ENCODE peak calls at places on chromosome 19, in four cellular contexts. One of them, this sample, is unnamed.

GRCh38 chr19:7733376-7733775 is 1.5 kb upstream of the CLEC4G start:
- DNase-seq in H1: no peak
- DNase-seq in GM12878: no peak
- DNase-seq in HepG2: no peak
- DNase-seq in this sample: no peak

GRCh38 chr19:6811906-6812305 is 39.4 kb downstream of the VAV1 start:
- DNase-seq in H1: no peak
- DNase-seq in GM12878: peak; percentile 12
- DNase-seq in HepG2: peak; percentile 31
- DNase-seq in this sample: peak; percentile 61

GRCh38 chr19:18164072-18164471 is 9.5 kb upstream of the IFI30 start:
- DNase-seq in H1: no peak
- DNase-seq in GM12878: no peak
- DNase-seq in HepG2: no peak
- DNase-seq in this sample: no peak

GRCh38 chr19:15154002-15154612 is 46.7 kb downstream of the NOTCH3 start:
- DNase-seq in H1: no peak
- DNase-seq in GM12878: no peak
- DNase-seq in HepG2: peak; percentile 49
- DNase-seq in this sample: peak; percentile 55

GRCh38 chr19:11338569-11339253 is 746 bp downstream of the RAB3D start:
- DNase-seq in H1: no peak
- DNase-seq in GM12878: no peak
- DNase-seq in HepG2: no peak
- DNase-seq in this sample: no peak

GRCh38 chr19:18701250-18701608 is 17.7 kb downstream of the CRTC1 start:
- DNase-seq in H1: no peak
- DNase-seq in GM12878: no peak
- DNase-seq in HepG2: no peak
- DNase-seq in this sample: no peak

GRCh38 chr19:15294591-15294990 is 37.7 kb downstream of the BRD4 start:
- DNase-seq in H1: no peak
- DNase-seq in GM12878: no peak
- DNase-seq in HepG2: no peak
- DNase-seq in this sample: no peak

GRCh38 chr19:7104783-7105447 is 35.4 kb downstream of the ZNF557 start:
- DNase-seq in H1: no peak
- DNase-seq in GM12878: peak; percentile 40
- DNase-seq in HepG2: no peak
- DNase-seq in this sample: no peak

GRCh38 chr19:14400913-14401312 is 18.2 kb downstream of the DDX39A start:
- DNase-seq in H1: no peak
- DNase-seq in GM12878: peak; percentile 49
- DNase-seq in HepG2: no peak
- DNase-seq in this sample: no peak

GRCh38 chr19:55857149-55857548 is 20.8 kb downstream of the NLRP4 start:
- DNase-seq in H1: no peak
- DNase-seq in GM12878: peak; percentile 70
- DNase-seq in HepG2: no peak
- DNase-seq in this sample: no peak

GRCh38 chr19:13146763-13147563 is 3.2 kb downstream of the STX10 start:
- DNase-seq in H1: no peak
- DNase-seq in GM12878: no peak
- DNase-seq in HepG2: no peak
- DNase-seq in this sample: no peak

GRCh38 chr19:41548954-41549688 is 26.8 kb upstream of the CEACAM21 start:
- DNase-seq in H1: no peak
- DNase-seq in GM12878: no peak
- DNase-seq in HepG2: no peak
- DNase-seq in this sample: no peak

GRCh38 chr19:38658462-38659306 is 11.2 kb downstream of the ACTN4 start:
- DNase-seq in H1: no peak
- DNase-seq in GM12878: no peak
- DNase-seq in HepG2: peak; percentile 95
- DNase-seq in this sample: no peak

GRCh38 chr19:10277795-10278583 is 7.1 kb downstream of the ICAM1 start:
- DNase-seq in H1: no peak
- DNase-seq in GM12878: no peak
- DNase-seq in HepG2: no peak
- DNase-seq in this sample: no peak

GRCh38 chr19:55909801-55910200 is 22.3 kb downstream of the NLRP13 start:
- DNase-seq in H1: no peak
- DNase-seq in GM12878: no peak
- DNase-seq in HepG2: no peak
- DNase-seq in this sample: no peak

GRCh38 chr19:18920400-18920799 is 885 bp downstream of the DDX49 start:
- DNase-seq in H1: no peak
- DNase-seq in GM12878: no peak
- DNase-seq in HepG2: no peak
- DNase-seq in this sample: no peak

GRCh38 chr19:10766681-10767201 is 48.9 kb downstream of the DNM2 start:
- DNase-seq in H1: no peak
- DNase-seq in GM12878: no peak
- DNase-seq in HepG2: no peak
- DNase-seq in this sample: no peak

GRCh38 chr19:41398603-41399002 is 985 bp downstream of the BCKDHA start:
- DNase-seq in H1: no peak
- DNase-seq in GM12878: no peak
- DNase-seq in HepG2: no peak
- DNase-seq in this sample: no peak

GRCh38 chr19:46608581-46609345 is 7.6 kb downstream of the CALM3 start:
- DNase-seq in H1: no peak
- DNase-seq in GM12878: no peak
- DNase-seq in HepG2: no peak
- DNase-seq in this sample: peak; percentile 2

GRCh38 chr19:46610413-46610775 is 9.3 kb downstream of the CALM3 start:
- DNase-seq in H1: no peak
- DNase-seq in GM12878: no peak
- DNase-seq in HepG2: no peak
- DNase-seq in this sample: no peak

GRCh38 chr19:46609511-46610412 is 8.6 kb downstream of the CALM3 start:
- DNase-seq in H1: no peak
- DNase-seq in GM12878: no peak
- DNase-seq in HepG2: no peak
- DNase-seq in this sample: no peak

GRCh38 chr19:46611791-46612190 is 10.7 kb downstream of the CALM3 start:
- DNase-seq in H1: no peak
- DNase-seq in GM12878: no peak
- DNase-seq in HepG2: no peak
- DNase-seq in this sample: no peak

GRCh38 chr19:46610851-46611770 is 10.0 kb downstream of the CALM3 start:
- DNase-seq in H1: no peak
- DNase-seq in GM12878: no peak
- DNase-seq in HepG2: no peak
- DNase-seq in this sample: no peak
- TF ChIP-seq SP1 in H1: no peak
- TF ChIP-seq SP1 in GM12878: no peak
- TF ChIP-seq SP1 in HepG2: no peak
- TF ChIP-seq SP1 in this sample: no peak

GRCh38 chr19:29084266-29084665 is 128.7 kb downstream of the UQCRFS1 start:
- DNase-seq in H1: no peak
- DNase-seq in GM12878: no peak
- DNase-seq in HepG2: no peak
- DNase-seq in this sample: peak; percentile 26
- TF ChIP-seq SUZ12 in H1: no peak
- TF ChIP-seq SUZ12 in GM12878: no peak
- TF ChIP-seq SUZ12 in HepG2: no peak
- TF ChIP-seq SUZ12 in this sample: no peak

DNA sequence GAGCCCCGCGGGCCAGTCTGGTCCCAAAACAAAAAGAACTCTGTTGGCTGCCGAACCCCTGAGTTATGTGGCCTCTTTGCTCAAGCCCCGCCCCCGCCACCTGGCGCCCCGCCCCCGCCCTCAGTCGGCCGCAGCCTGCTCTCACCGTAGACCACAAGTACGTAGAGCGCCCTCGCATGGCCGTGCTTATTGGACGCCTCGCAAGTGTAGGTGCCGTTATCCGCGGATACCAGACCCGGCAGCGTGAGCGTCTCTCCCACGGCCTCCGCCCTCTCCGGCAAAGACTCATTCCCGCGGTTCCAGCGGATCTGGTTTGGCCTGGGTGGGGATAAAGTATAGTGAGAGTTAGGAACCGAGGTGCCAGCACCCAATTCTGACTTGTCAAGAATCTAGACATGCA is 5.5 kb upstream of the ZNF428 start:
- DNase-seq in H1: no peak
- DNase-seq in GM12878: no peak
- DNase-seq in HepG2: no peak
- DNase-seq in this sample: no peak
- TF ChIP-seq SP1 in H1: no peak
- TF ChIP-seq SP1 in GM12878: no peak
- TF ChIP-seq SP1 in HepG2: no peak
- TF ChIP-seq SP1 in this sample: no peak

GRCh38 chr19:4866595-4867424 is 657 bp downstream of the PLIN3 start:
- DNase-seq in H1: no peak
- DNase-seq in GM12878: no peak
- DNase-seq in HepG2: peak; percentile 34
- DNase-seq in this sample: no peak
- TF ChIP-seq SUZ12 in H1: no peak
- TF ChIP-seq SUZ12 in GM12878: no peak
- TF ChIP-seq SUZ12 in HepG2: no peak
- TF ChIP-seq SUZ12 in this sample: no peak

GRCh38 chr19:54682306-54682705 is 19.5 kb downstream of the LILRB4 start:
- DNase-seq in H1: no peak
- DNase-seq in GM12878: no peak
- DNase-seq in HepG2: no peak
- DNase-seq in this sample: no peak

DNA sequence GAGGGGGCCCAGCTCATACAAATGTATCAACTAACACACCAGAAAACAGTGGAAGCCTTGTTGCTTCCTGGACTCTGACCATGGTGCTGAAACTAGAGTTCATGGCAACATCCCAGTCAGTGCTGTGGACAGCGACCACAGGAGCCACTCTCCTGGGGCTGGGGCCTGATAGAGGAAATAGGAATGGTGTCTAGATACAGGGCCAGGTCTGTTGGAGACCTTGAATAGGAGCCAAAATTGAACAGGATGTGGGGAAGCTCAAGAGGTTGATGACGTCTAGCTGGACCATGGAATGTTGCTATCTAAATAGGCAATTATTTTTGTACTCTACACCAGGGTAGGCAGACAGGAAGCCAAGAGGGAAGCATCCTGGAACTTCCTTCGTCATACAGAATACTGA is 21.8 kb downstream of the LILRB4 start:
- DNase-seq in H1: no peak
- DNase-seq in GM12878: no peak
- DNase-seq in HepG2: peak; percentile 49
- DNase-seq in this sample: peak; percentile 16
- TF ChIP-seq SP1 in H1: no peak
- TF ChIP-seq SP1 in GM12878: no peak
- TF ChIP-seq SP1 in HepG2: no peak
- TF ChIP-seq SP1 in this sample: no peak

GRCh38 chr19:31377736-31378135 is 28.5 kb upstream of the TSHZ3 start:
- DNase-seq in H1: no peak
- DNase-seq in GM12878: no peak
- DNase-seq in HepG2: no peak
- DNase-seq in this sample: no peak
- TF ChIP-seq SUZ12 in H1: no peak
- TF ChIP-seq SUZ12 in GM12878: no peak
- TF ChIP-seq SUZ12 in HepG2: no peak
- TF ChIP-seq SUZ12 in this sample: no peak

GRCh38 chr19:2695288-2695866 is 7.1 kb downstream of the GNG7 start:
- DNase-seq in H1: no peak
- DNase-seq in GM12878: no peak
- DNase-seq in HepG2: no peak
- DNase-seq in this sample: no peak
- TF ChIP-seq SP1 in H1: no peak
- TF ChIP-seq SP1 in GM12878: no peak
- TF ChIP-seq SP1 in HepG2: no peak
- TF ChIP-seq SP1 in this sample: no peak

GRCh38 chr19:50496189-50497029 is 14.6 kb downstream of the JOSD2 start:
- DNase-seq in H1: no peak
- DNase-seq in GM12878: no peak
- DNase-seq in HepG2: peak; percentile 67
- DNase-seq in this sample: no peak
- TF ChIP-seq SUZ12 in H1: no peak
- TF ChIP-seq SUZ12 in GM12878: no peak
- TF ChIP-seq SUZ12 in HepG2: no peak
- TF ChIP-seq SUZ12 in this sample: no peak

DNA sequence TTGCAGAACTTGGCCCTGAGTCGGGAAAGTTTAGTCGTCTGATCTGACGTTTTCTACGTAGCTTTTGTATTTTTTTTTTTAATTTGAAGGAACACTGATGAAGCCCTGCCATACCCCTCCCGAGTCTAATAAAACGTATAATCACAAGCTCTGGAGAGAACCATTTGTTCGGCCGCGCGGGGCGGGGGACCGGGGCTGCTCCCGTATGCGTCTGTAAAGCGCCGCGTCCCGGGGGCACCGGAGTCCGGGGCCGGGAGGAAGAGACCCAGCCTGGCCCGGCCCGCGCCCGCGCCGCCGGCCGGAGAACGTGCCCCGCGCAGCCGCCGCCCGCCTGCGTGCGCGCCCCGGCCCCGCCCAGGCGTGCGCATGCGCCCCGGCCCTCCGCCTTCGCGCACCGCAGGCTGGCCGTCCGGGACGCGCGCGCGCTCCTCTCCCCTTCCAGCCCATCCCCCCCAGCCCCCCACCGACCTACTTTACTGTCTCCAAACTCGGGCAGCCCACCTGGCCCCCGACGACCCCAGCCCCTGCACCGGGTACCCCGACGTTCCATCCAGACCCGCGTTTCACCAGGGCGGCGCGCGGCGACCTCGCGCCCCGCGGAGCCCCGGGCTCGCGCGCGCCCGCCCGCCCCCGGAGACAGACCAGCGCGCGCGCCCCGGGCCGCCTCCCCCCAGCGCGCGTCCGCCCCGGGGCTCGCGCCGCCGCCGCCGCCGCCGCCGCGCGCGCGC is 780 bp upstream of the USF2 start:
- DNase-seq in H1: no peak
- DNase-seq in GM12878: no peak
- DNase-seq in HepG2: no peak
- DNase-seq in this sample: peak; percentile 93
- TF ChIP-seq SP1 in H1: no peak
- TF ChIP-seq SP1 in GM12878: no peak
- TF ChIP-seq SP1 in HepG2: no peak
- TF ChIP-seq SP1 in this sample: no peak

GRCh38 chr19:40220674-40221073 is 2.5 kb upstream of the TTC9B start:
- DNase-seq in H1: no peak
- DNase-seq in GM12878: no peak
- DNase-seq in HepG2: no peak
- DNase-seq in this sample: no peak
- TF ChIP-seq SUZ12 in H1: no peak
- TF ChIP-seq SUZ12 in GM12878: no peak
- TF ChIP-seq SUZ12 in HepG2: no peak
- TF ChIP-seq SUZ12 in this sample: no peak

This sample was measured in HEK293T.